ENCODE peak calls at places on chromosomes 12 and 14, in eight cellular contexts. F, Q, T, P, G, B, V and L are unnamed samples.
A peak's percentile ranks its signal among the peaks of the same experiment; 100 is the strongest.

GRCh38 chr12:31323466-31324115 is 2.4 kb downstream of the SINHCAF start:
- DNase-seq in T (no peak), F (no peak), Q (peak; percentile 62), B (peak; percentile 35), V (peak; percentile 48), P (peak; percentile 81), G (peak; percentile 56), L (peak; percentile 57)

GRCh38 chr14:31950760-31951637 is 126.1 kb upstream of the ARHGAP5 start:
- DNase-seq in Q (no peak), G (no peak), P (no peak), T (peak; percentile 75), B (peak; percentile 61), V (no peak), F (no peak), L (no peak)

GRCh38 chr14:45140661-45141187 is 5.0 kb downstream of the FANCM start:
- DNase-seq in Q (no peak), B (no peak), G (no peak), T (no peak), V (no peak), P (no peak), F (no peak), L (no peak)

GRCh38 chr14:54822685-54823084 is 79.9 kb downstream of the GCH1 start:
- DNase-seq in Q (no peak), B (no peak), T (no peak), P (no peak), F (no peak), V (no peak), G (no peak), L (no peak)

GRCh38 chr14:23416801-23417200 is 8.7 kb upstream of the MYH6 start:
- DNase-seq in T (peak; percentile 54), Q (no peak), G (no peak), P (no peak), F (no peak), B (no peak), V (no peak), L (no peak)

GRCh38 chr12:120229071-120229582 is 28.2 kb upstream of the RPLP0 start:
- DNase-seq in T (no peak), Q (no peak), F (no peak), P (no peak), B (no peak), G (no peak), V (no peak), L (no peak)

GRCh38 chr12:81809113-81809777 is 50.1 kb upstream of the PPFIA2 start:
- DNase-seq in P (no peak), G (no peak), F (no peak), V (no peak), B (no peak), T (no peak), Q (no peak), L (no peak)

GRCh38 chr14:100783630-100784321 is 42.1 kb upstream of the MEG3 start:
- DNase-seq in P (no peak), F (no peak), Q (peak; percentile 95), V (no peak), G (no peak), B (no peak), T (peak; percentile 27), L (no peak)

GRCh38 chr12:5035618-5036017 is 8.1 kb upstream of the KCNA5 start:
- DNase-seq in Q (no peak), B (no peak), V (no peak), P (no peak), F (no peak), G (no peak), T (no peak), L (no peak)

GRCh38 chr14:55399912-55400311 is 11.7 kb downstream of the ATG14 start:
- DNase-seq in V (no peak), P (no peak), G (no peak), T (no peak), B (no peak), Q (no peak), F (no peak), L (no peak)

GRCh38 chr12:49008943-49009342 is 9.6 kb downstream of the PRKAG1 start:
- DNase-seq in T (no peak), G (no peak), P (no peak), V (no peak), Q (no peak), B (no peak), F (no peak), L (no peak)

GRCh38 chr12:66638666-66639065 is 40.2 kb downstream of the GRIP1 start:
- DNase-seq in T (no peak), F (no peak), V (no peak), B (no peak), Q (peak; percentile 22), P (no peak), G (no peak), L (no peak)